ENCODE peak calls at places on chromosomes 11 and 22, in six cellular contexts. C is A549, U is sigmoid colon, W is stomach, X is GM12878, G is upper lobe of left lung. E is an unnamed sample.

GRCh38 chr11:75445315-75445953 is 12.4 kb upstream of the KLHL35 start:
- DNase-seq in G (peak; percentile 62), W (peak; percentile 76), X (peak; percentile 19), C (peak; percentile 83), U (peak; percentile 81), E (peak; percentile 95)

GRCh38 chr11:124238512-124238911 is 2.4 kb upstream of the OR8G1 start:
- DNase-seq in G (no peak), X (no peak), W (no peak), U (no peak), C (no peak), E (no peak)

GRCh38 chr22:18095101-18095805 is 15.4 kb upstream of the TUBA8 start:
- DNase-seq in C (no peak), G (no peak), X (no peak), W (no peak), U (no peak), E (no peak)

GRCh38 chr11:38971141-38971540 is 2373.1 kb upstream of the RAG2 start:
- DNase-seq in W (no peak), U (no peak), C (no peak), G (no peak), X (no peak), E (no peak)

GRCh38 chr11:58829736-58830135 is 14.8 kb downstream of the GLYATL2 start:
- DNase-seq in G (no peak), W (no peak), X (no peak), C (no peak), U (no peak), E (no peak)

GRCh38 chr22:19168088-19168890 is 10.2 kb downstream of the SLC25A1 start:
- DNase-seq in W (no peak), U (no peak), G (no peak), X (no peak), C (no peak), E (no peak)

GRCh38 chr22:20615021-20615420 is 107.6 kb downstream of the MED15 start:
- DNase-seq in U (no peak), W (no peak), X (no peak), C (no peak), G (no peak), E (no peak)

GRCh38 chr22:41471606-41472005 is 2.7 kb downstream of the ACO2 start:
- DNase-seq in X (no peak), C (no peak), U (no peak), G (no peak), W (no peak), E (no peak)

GRCh38 chr22:50184004-50184461 is 1.7 kb upstream of the TRABD start:
- DNase-seq in W (peak; percentile 90), X (no peak), G (peak; percentile 92), C (no peak), U (peak; percentile 89), E (no peak)

GRCh38 chr22:24118689-24119384 is 62.5 kb upstream of the SUSD2 start:
- DNase-seq in X (no peak), C (no peak), W (no peak), G (no peak), U (no peak), E (no peak)

GRCh38 chr22:38176170-38176741 is 5.4 kb downstream of the PLA2G6 start:
- DNase-seq in X (peak; percentile 65), C (no peak), W (peak; percentile 79), U (peak; percentile 91), G (peak; percentile 84), E (no peak)

GRCh38 chr11:101046947-101047346 is 82.7 kb downstream of the PGR start:
- DNase-seq in C (no peak), X (no peak), G (no peak), W (no peak), U (no peak), E (no peak)

GRCh38 chr11:26930518-26931247 is 63.2 kb upstream of the FIBIN start:
- DNase-seq in U (no peak), C (no peak), G (no peak), X (no peak), W (no peak), E (no peak)

GRCh38 chr22:20560716-20561115 is 53.3 kb downstream of the MED15 start:
- DNase-seq in C (no peak), X (no peak), G (no peak), W (no peak), U (no peak), E (no peak)

GRCh38 chr11:46247664-46248063 is 29.8 kb upstream of the CREB3L1 start:
- DNase-seq in W (peak; percentile 75), G (peak; percentile 73), U (no peak), X (no peak), C (peak; percentile 46), E (peak; percentile 72)

GRCh38 chr11:124943731-124944130 is 7.9 kb upstream of the HEPACAM start:
- DNase-seq in W (no peak), C (no peak), G (no peak), U (no peak), X (no peak), E (no peak)

GRCh38 chr11:128532571-128533091 is 54.7 kb downstream of the ETS1 start:
- DNase-seq in X (no peak), C (no peak), W (no peak), U (no peak), G (no peak), E (peak; percentile 34)

GRCh38 chr11:118888398-118888797 is 4.7 kb downstream of the CXCR5 start:
- DNase-seq in G (no peak), U (no peak), X (no peak), C (no peak), W (no peak), E (no peak)

GRCh38 chr22:39297490-39298193 is 21.8 kb downstream of the RPL3 start:
- DNase-seq in C (no peak), G (no peak), W (peak; percentile 46), X (no peak), U (no peak), E (no peak)

GRCh38 chr11:29019960-29020683 is 911.9 kb downstream of the METTL15 start:
- DNase-seq in U (no peak), G (no peak), W (no peak), C (peak; percentile 6), X (no peak), E (peak; percentile 45)

GRCh38 chr11:1548221-1549070 is 23.6 kb downstream of the DUSP8 start:
- DNase-seq in U (peak; percentile 94), G (peak; percentile 92), W (peak; percentile 86), X (no peak), C (peak; percentile 87), E (peak; percentile 81)

GRCh38 chr22:18060646-18061620 is 16.9 kb upstream of the PEX26 start:
- DNase-seq in C (peak; percentile 74), U (no peak), X (no peak), W (no peak), G (no peak), E (no peak)

GRCh38 chr22:17213976-17214375 is 5.3 kb downstream of the ADA2 start:
- DNase-seq in W (peak; percentile 38), U (peak; percentile 70), C (no peak), G (peak; percentile 74), X (no peak), E (peak; percentile 72)

GRCh38 chr11:77311701-77312100 is 10.2 kb upstream of the GDPD4 start:
- DNase-seq in G (no peak), U (no peak), X (no peak), C (no peak), W (no peak), E (no peak)

GRCh38 chr11:61709572-61709971 is 29.4 kb downstream of the DAGLA start:
- DNase-seq in G (no peak), X (no peak), C (no peak), U (no peak), W (no peak), E (no peak)

GRCh38 chr22:25475554-25476022 is 88.9 kb upstream of the GRK3 start:
- DNase-seq in C (no peak), U (peak; percentile 72), W (no peak), G (peak; percentile 22), X (no peak), E (no peak)

GRCh38 chr11:68040121-68040956 is 1.5 kb downstream of the TCIRG1 start:
- DNase-seq in G (peak; percentile 89), U (peak; percentile 88), C (peak; percentile 51), W (peak; percentile 75), X (peak; percentile 21), E (peak; percentile 36)

GRCh38 chr11:6200975-6201374 is 2.0 kb downstream of the OR52W1 start:
- DNase-seq in W (peak; percentile 47), C (no peak), U (no peak), X (no peak), G (peak; percentile 87), E (no peak)

DNA sequence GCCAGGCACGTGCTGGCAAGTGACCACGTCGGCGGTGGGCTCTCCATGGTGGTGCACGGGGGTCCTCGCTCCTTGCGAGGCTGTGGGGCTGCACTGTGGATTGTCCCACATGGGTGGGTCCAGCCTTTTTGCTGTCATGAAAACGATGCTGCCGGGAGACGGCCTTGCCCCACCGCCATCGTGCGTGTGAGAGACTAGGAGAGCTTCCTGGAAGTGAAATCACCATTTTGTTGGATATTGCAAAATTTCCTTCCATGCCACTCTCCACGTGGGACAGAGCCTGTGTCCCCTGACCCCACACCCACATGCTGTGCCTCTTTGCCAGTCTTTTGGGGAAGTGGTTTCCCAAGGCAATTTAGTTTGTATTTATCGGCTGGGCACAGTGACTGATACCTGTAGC is 18.2 kb upstream of the GRAMD4 start:
- DNase-seq in W (no peak), U (no peak), C (no peak), X (no peak), G (peak; percentile 69), E (no peak)
- TF ChIP-seq EP300 in W (no peak), U (no peak), C (no peak), X (no peak), G (no peak), E (no peak)

GRCh38 chr11:103923473-103923931 is 112.9 kb upstream of the DDI1 start:
- DNase-seq in W (no peak), G (no peak), X (no peak), U (no peak), C (peak; percentile 4), E (no peak)
- TF ChIP-seq EP300 in W (no peak), G (no peak), X (no peak), U (no peak), C (peak; percentile 39), E (no peak)

DNA sequence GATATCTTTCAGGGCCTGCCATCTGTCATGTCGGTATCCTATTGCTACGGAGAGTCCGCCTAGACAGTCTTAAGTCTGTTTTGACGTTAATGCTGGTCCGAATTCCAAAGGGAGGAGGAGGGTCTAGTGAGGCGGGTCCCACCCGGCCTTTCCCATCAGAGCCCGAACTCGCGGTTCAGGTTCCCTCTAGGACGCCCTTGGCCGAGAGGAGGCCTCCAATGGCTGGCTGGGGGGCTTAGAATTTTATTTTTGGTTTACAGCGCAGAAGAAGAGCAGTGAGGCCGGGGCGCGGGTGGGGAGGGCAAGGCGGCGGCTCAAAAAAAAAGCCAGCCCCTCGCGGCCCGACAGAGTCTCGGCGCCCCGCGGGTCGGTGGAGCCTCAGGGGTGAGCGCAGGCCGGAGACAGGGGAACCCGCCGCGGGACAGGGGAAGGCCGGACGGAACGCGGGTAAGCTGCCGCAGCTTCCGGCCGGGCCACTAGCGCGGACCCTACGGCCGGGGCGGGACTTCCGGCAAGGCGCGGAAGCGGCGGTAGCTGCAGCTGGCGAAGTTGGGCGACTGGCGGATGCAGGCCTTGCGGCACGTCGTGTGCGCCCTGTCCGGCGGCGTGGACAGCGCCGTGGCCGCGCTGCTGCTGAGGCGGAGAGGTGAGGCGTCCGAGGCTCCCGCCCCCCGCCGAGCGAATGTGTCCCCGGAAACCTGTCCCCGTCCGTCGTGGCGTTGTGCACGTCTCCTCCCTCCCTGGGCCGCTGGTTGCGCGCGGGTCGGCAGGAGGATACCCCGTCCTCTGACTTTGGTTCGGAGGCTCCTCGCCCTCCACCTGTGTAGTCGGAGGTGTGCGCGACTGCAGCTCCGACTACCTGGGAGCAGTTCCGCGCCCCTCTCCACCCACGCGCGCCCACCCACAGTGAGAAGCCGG is at the start of gene TRMU:
- DNase-seq in C (peak; percentile 85), G (peak; percentile 92), X (peak; percentile 56), U (peak; percentile 91), W (peak; percentile 89), E (peak; percentile 51)
- TF ChIP-seq EP300 in C (no peak), G (no peak), X (no peak), U (no peak), W (no peak), E (peak; percentile 44)

GRCh38 chr22:31211862-31212730 is at the start of gene LIMK2:
- DNase-seq in C (peak; percentile 78), X (peak; percentile 60), U (peak; percentile 96), G (peak; percentile 98), W (peak; percentile 98), E (peak; percentile 83)
- TF ChIP-seq EP300 in C (no peak), X (no peak), U (no peak), G (no peak), W (no peak), E (no peak)